ENCODE peak calls at places on chromosomes 4 and X, in five cellular contexts. G is stimulated activated effector memory CD8-positive, alpha-beta T cell treated with anti-CD3 and anti-CD28 coated beads, Interleukin-12 subunit alpha, Interleukin-12 subunit beta, amount 100 ng/mL, for 72 hours; X is fibroblast of gingiva; R is stimulated activated CD8-positive, alpha-beta memory T cell treated with anti-CD3 and anti-CD28 coated beads, Interleukin-15, amount 100 ng/mL, for 24 hours; T is mammary epithelial cell. W is an unnamed sample.

GRCh38 chrX:153153516-153153915 is 25.6 kb upstream of the MAGEA1 start:
- DNase-seq in G (no peak), X (no peak), R (no peak), T (no peak), W (no peak)

GRCh38 chr4:90127223-90127705 is at the start of gene CCSER1:
- DNase-seq in G (no peak), X (peak; percentile 71), R (no peak), T (peak; percentile 71), W (peak; percentile 76)

GRCh38 chrX:46203115-46203514 is 342.1 kb downstream of the ZNF674 start:
- DNase-seq in G (no peak), X (no peak), R (no peak), T (no peak), W (no peak)

GRCh38 chr4:174423257-174423944 is 98.9 kb downstream of the HPGD start:
- DNase-seq in G (no peak), X (peak; percentile 71), R (no peak), T (peak; percentile 95), W (no peak)

GRCh38 chr4:176660561-176660960 is 132.2 kb downstream of the VEGFC start:
- DNase-seq in G (no peak), X (no peak), R (no peak), T (no peak), W (no peak)

GRCh38 chrX:74514384-74514783 is 93.1 kb downstream of the SLC16A2 start:
- DNase-seq in G (no peak), X (no peak), R (no peak), T (no peak), W (no peak)

GRCh38 chr4:186701788-186702187 is 21.9 kb downstream of the FAT1 start:
- DNase-seq in G (no peak), X (no peak), R (no peak), T (no peak), W (no peak)

GRCh38 chr4:110533940-110534339 is 58.0 kb downstream of the ENPEP start:
- DNase-seq in G (no peak), X (peak; percentile 97), R (no peak), T (peak; percentile 89), W (no peak)

GRCh38 chrX:119482497-119483480 is 14.5 kb downstream of the SLC25A5 start:
- DNase-seq in G (peak; percentile 51), X (peak; percentile 26), R (peak; percentile 43), T (peak; percentile 42), W (peak; percentile 53)

GRCh38 chr4:2794707-2795557 is 2.0 kb downstream of the SH3BP2 start:
- DNase-seq in G (peak; percentile 3), X (peak; percentile 74), R (no peak), T (no peak), W (no peak)

GRCh38 chrX:150683536-150684146 is 9.6 kb upstream of the MTMR1 start:
- DNase-seq in G (no peak), X (no peak), R (no peak), T (peak; percentile 27), W (peak; percentile 40)

GRCh38 chrX:148995661-148996060 is 495.2 kb downstream of the AFF2 start:
- DNase-seq in G (no peak), X (no peak), R (no peak), T (no peak), W (no peak)

GRCh38 chr4:123995939-123996338 is 599.3 kb downstream of the SPRY1 start:
- DNase-seq in G (no peak), X (peak; percentile 49), R (no peak), T (peak; percentile 68), W (no peak)

GRCh38 chrX:48968377-48968776 is 3.3 kb downstream of the KCND1 start:
- DNase-seq in G (no peak), X (no peak), R (no peak), T (no peak), W (no peak)

GRCh38 chr4:4390521-4391240 is 3.8 kb downstream of the NSG1 start:
- DNase-seq in G (no peak), X (no peak), R (no peak), T (no peak), W (no peak)

GRCh38 chrX:129139837-129140679 is 383.2 kb downstream of the SMARCA1 start:
- DNase-seq in G (no peak), X (no peak), R (no peak), T (no peak), W (no peak)

GRCh38 chrX:153735274-153735673 is 10.6 kb downstream of the ABCD1 start:
- DNase-seq in G (no peak), X (no peak), R (no peak), T (no peak), W (no peak)

GRCh38 chr4:38677466-38677865 is 13.5 kb downstream of the KLF3 start:
- DNase-seq in G (no peak), X (no peak), R (no peak), T (no peak), W (no peak)

GRCh38 chrX:20506739-20507138 is 240.0 kb upstream of the RPS6KA3 start:
- DNase-seq in G (no peak), X (no peak), R (no peak), T (no peak), W (no peak)